ENCODE peak calls at places on chromosomes 7 and 10, in nine cellular contexts. H, B, E, A, L, F, C, D and I are unnamed samples.

GRCh38 chr10:119342017-119342734 is 134.8 kb downstream of the GRK5 start:
- DNase-seq in H (peak), B (peak), E (peak), A (peak), L (no peak), F (no peak), C (peak), D (no peak), I (no peak)

GRCh38 chr7:33873981-33874750 is 31.2 kb upstream of the BMPER start:
- DNase-seq in H (peak), B (no peak), E (peak), A (no peak), L (no peak), F (no peak), C (peak), D (no peak), I (no peak)

GRCh38 chr10:28734940-28735759 is 57.8 kb downstream of the BAMBI start:
- DNase-seq in H (peak), B (no peak), E (peak), A (no peak), L (no peak), F (no peak), C (peak), D (peak), I (peak)

GRCh38 chr10:12503311-12503710 is 154.0 kb downstream of the CAMK1D start:
- DNase-seq in H (no peak), B (peak), E (no peak), A (no peak), L (peak), F (no peak), C (no peak), D (no peak), I (no peak)

GRCh38 chr10:125123363-125124113 is 36.8 kb downstream of the CTBP2 start:
- DNase-seq in H (peak), B (peak), E (peak), A (peak), L (no peak), F (no peak), C (peak), D (peak), I (no peak)

GRCh38 chr7:29239638-29240037 is 45.1 kb downstream of the CHN2 start:
- DNase-seq in H (no peak), B (no peak), E (no peak), A (no peak), L (peak), F (peak), C (no peak), D (peak), I (no peak)

GRCh38 chr7:133517766-133518165 is 264.9 kb downstream of the EXOC4 start:
- DNase-seq in H (no peak), B (no peak), E (no peak), A (no peak), L (no peak), F (no peak), C (no peak), D (no peak), I (no peak)

GRCh38 chr10:1896153-1896552 is 158.8 kb upstream of the ADARB2 start:
- DNase-seq in H (no peak), B (no peak), E (no peak), A (no peak), L (no peak), F (no peak), C (no peak), D (no peak), I (no peak)

GRCh38 chr10:112953760-112954159 is 3.7 kb downstream of the TCF7L2 start:
- DNase-seq in H (peak), B (no peak), E (peak), A (no peak), L (no peak), F (no peak), C (peak), D (peak), I (no peak)

GRCh38 chr7:33185786-33186185 is 56.4 kb downstream of the BBS9 start:
- DNase-seq in H (peak), B (no peak), E (peak), A (no peak), L (no peak), F (no peak), C (peak), D (peak), I (peak)

GRCh38 chr7:93964813-93965212 is 39.3 kb downstream of the BET1 start:
- DNase-seq in H (no peak), B (no peak), E (no peak), A (no peak), L (no peak), F (no peak), C (peak), D (no peak), I (no peak)

GRCh38 chr10:43093423-43094090 is 16.7 kb downstream of the RET start:
- DNase-seq in H (no peak), B (no peak), E (no peak), A (no peak), L (no peak), F (peak), C (no peak), D (no peak), I (no peak)

GRCh38 chr10:4043897-4044296 is 258.9 kb upstream of the KLF6 start:
- DNase-seq in H (no peak), B (no peak), E (no peak), A (no peak), L (no peak), F (no peak), C (no peak), D (no peak), I (no peak)

GRCh38 chr7:45919231-45919825 is 1.7 kb downstream of the IGFBP3 start:
- DNase-seq in H (no peak), B (no peak), E (no peak), A (no peak), L (no peak), F (no peak), C (no peak), D (no peak), I (no peak)

GRCh38 chr7:38542156-38542555 is 89.0 kb downstream of the AMPH start:
- DNase-seq in H (peak), B (no peak), E (no peak), A (no peak), L (no peak), F (no peak), C (peak), D (no peak), I (peak)

GRCh38 chr7:82595176-82595575 is 151.6 kb upstream of the CACNA2D1 start:
- DNase-seq in H (no peak), B (no peak), E (no peak), A (no peak), L (no peak), F (no peak), C (no peak), D (no peak), I (no peak)

GRCh38 chr7:105760549-105761447 is 115.6 kb downstream of the ATXN7L1 start:
- DNase-seq in H (peak), B (no peak), E (no peak), A (no peak), L (no peak), F (no peak), C (peak), D (no peak), I (no peak)
- TF ChIP-seq CTCF in H (no peak), B (no peak), E (no peak), A (no peak), L (peak), F (no peak), C (no peak), D (no peak), I (no peak)

GRCh38 chr10:73169320-73169719 is 1.4 kb downstream of the FAM149B1 start:
- DNase-seq in H (no peak), B (no peak), E (no peak), A (no peak), L (no peak), F (no peak), C (no peak), D (no peak), I (no peak)

GRCh38 chr10:73166972-73167371 is 836 bp downstream of the ECD start:
- DNase-seq in H (no peak), B (no peak), E (no peak), A (no peak), L (no peak), F (no peak), C (no peak), D (no peak), I (no peak)

GRCh38 chr10:73163096-73163495 is 4.7 kb downstream of the ECD start:
- DNase-seq in H (no peak), B (no peak), E (no peak), A (no peak), L (no peak), F (no peak), C (peak), D (no peak), I (no peak)

GRCh38 chr10:73168486-73168844 is 546 bp downstream of the FAM149B1 start:
- DNase-seq in H (no peak), B (no peak), E (peak), A (no peak), L (no peak), F (no peak), C (no peak), D (no peak), I (no peak)

DNA sequence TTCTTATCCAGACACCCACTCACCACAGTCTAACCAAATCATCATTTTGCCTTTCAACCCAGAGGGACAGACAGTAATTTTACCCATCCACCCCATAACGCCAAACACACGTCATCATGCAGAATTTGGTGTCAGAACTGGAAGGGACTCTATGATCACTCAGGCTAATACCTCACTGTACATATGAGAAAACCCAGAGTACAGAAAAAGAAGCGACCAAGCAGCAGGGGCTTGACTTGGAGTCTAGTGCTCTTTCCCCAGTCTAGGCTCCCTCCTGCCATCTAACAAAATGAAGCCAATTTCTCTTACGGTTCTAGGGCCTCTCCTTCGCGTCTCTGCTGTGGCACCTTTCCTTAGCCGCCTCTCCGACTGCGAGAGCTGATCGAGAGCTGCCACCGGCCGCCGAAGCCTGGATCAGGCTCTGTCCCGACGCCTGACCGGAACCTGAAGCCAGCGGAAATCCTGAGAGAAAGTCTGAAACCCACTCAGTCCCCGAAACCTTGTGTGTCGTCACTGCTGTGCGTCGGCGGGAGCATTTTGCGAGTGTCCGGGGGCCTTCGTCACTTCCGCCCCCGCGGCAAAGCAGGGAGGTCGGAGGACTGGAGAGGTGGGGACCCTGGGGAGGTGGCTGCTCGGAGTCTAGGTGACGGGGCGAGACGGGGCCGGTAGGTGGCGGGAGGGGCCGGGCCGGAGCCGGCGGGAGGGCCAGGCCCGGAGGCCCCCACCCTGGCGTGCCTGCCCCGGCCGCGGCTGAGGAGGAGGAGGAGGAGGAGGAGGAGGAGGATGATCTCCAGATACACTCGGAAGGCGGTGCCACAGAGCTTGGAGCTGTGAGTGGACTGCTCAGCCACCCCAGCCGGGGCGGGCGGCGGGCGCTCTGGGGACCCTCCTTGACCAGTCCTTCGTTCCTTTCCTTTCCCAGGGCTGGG is at the start of the genes ECD and FAM149B1:
- DNase-seq in H (peak), B (peak), E (peak), A (peak), L (peak), F (peak), C (peak), D (peak), I (peak)
- TF ChIP-seq CTCF in H (no peak), B (no peak), E (no peak), A (peak), L (no peak), F (no peak), C (no peak), D (peak), I (no peak)

DNA sequence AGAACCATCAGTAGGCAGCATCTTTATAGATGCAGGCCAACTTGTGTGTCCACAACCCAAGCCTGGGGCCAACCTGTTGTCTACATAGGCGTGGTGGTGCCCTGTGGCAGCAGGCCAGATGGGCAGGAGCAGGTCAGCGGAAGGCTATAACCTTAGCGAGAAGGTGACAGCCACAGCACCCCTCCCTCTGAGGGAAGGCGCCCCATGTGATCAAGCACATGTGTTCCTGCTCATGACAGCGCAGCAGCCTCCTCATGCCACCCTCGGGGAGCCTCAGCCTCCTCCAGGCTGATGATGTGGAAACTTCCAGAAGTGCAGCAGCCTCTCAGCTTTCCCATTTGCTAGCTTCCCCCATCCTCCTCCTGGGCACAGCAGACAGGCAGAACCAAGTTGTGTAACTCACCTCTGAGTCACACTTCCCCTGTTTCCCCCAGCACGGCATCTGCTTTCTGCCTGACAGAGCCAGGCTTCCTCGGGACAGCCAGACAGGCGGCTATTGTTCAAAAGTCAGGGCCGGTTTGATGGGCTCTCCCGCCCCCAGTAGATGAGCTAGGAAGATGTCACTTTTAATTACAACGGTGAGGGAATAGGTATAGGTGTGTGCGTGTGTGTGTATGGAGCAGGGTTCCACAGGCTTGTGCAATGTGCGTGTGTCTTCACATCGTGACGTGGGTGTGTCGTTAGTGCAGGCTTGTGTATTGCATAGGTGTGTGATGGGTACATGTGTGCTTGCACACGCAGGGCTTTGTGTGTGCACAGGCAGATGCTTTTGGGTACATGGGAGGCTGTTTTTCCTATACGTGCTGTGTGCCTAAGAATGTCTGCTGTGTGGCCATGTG is 311.9 kb upstream of the ZMIZ1 start:
- DNase-seq in H (peak), B (peak), E (peak), A (peak), L (no peak), F (no peak), C (peak), D (peak), I (peak)
- TF ChIP-seq CTCF in H (no peak), B (no peak), E (no peak), A (no peak), L (no peak), F (no peak), C (no peak), D (no peak), I (no peak)

GRCh38 chr7:11835260-11835659 is 3.3 kb upstream of the THSD7A start:
- DNase-seq in H (peak), B (no peak), E (peak), A (no peak), L (no peak), F (no peak), C (no peak), D (peak), I (no peak)
- TF ChIP-seq CTCF in H (peak), B (peak), E (peak), A (peak), L (peak), F (no peak), C (peak), D (peak), I (peak)

GRCh38 chr7:22094413-22095304 is 149.0 kb upstream of the CDCA7L start:
- DNase-seq in H (no peak), B (no peak), E (no peak), A (no peak), L (no peak), F (no peak), C (peak), D (no peak), I (peak)
- TF ChIP-seq CTCF in H (no peak), B (no peak), E (no peak), A (no peak), L (peak), F (no peak), C (peak), D (peak), I (peak)

DNA sequence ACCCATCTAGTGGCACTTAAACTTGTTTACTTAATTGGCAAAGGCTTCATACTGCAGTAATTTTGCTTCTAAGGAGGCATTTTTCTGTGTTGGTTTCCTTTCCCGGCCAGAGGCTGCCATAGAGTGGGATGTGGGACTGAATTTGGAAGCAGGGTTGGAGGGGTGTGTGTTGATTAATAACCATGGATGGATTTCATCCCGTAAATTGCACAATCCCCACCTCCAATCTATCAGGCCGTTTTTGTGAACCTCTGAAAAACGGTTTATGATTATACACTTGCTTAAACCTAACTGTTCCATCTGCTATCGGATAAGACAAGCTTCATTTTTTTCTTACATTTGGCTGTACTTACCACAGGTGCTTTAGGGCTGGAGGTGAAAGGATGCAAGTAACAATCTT is 1.3 kb downstream of the TMEM60 start:
- DNase-seq in H (no peak), B (no peak), E (no peak), A (no peak), L (no peak), F (no peak), C (no peak), D (no peak), I (no peak)
- TF ChIP-seq CTCF in H (no peak), B (no peak), E (no peak), A (no peak), L (no peak), F (no peak), C (no peak), D (no peak), I (no peak)

GRCh38 chr7:50265968-50266694 is 38.4 kb upstream of the IKZF1 start:
- DNase-seq in H (no peak), B (no peak), E (no peak), A (no peak), L (no peak), F (no peak), C (no peak), D (no peak), I (no peak)

GRCh38 chr7:50267525-50268041 is 36.9 kb upstream of the IKZF1 start:
- DNase-seq in H (no peak), B (no peak), E (no peak), A (no peak), L (no peak), F (no peak), C (no peak), D (no peak), I (no peak)

GRCh38 chr7:50268990-50269389 is 35.5 kb upstream of the IKZF1 start:
- DNase-seq in H (no peak), B (no peak), E (no peak), A (no peak), L (no peak), F (no peak), C (no peak), D (no peak), I (no peak)

GRCh38 chr7:50266893-50267386 is 37.6 kb upstream of the IKZF1 start:
- DNase-seq in H (no peak), B (peak), E (no peak), A (peak), L (no peak), F (no peak), C (no peak), D (no peak), I (no peak)

GRCh38 chr7:50268223-50268622 is 36.3 kb upstream of the IKZF1 start:
- DNase-seq in H (no peak), B (no peak), E (no peak), A (no peak), L (no peak), F (no peak), C (no peak), D (no peak), I (no peak)
- TF ChIP-seq CTCF in H (no peak), B (no peak), E (no peak), A (no peak), L (no peak), F (no peak), C (no peak), D (no peak), I (no peak)